ENCODE peak calls at places on chromosomes 16 and 17, in five cellular contexts. O is BJ, V is AG10803, S is colonic mucosa, I is fibroblast of lung. F is an unnamed sample.

GRCh38 chr16:46922239-46922638 is 38.1 kb downstream of the GPT2 start:
- DNase-seq in O (no peak), V (no peak), S (peak; percentile 34), I (no peak), F (no peak)

GRCh38 chr17:56834380-56835258 is 668 bp downstream of the DGKE start:
- DNase-seq in O (no peak), V (peak; percentile 5), S (peak; percentile 72), I (peak; percentile 6), F (no peak)

GRCh38 chr17:48113201-48113676 is 5.7 kb downstream of the SNX11 start:
- DNase-seq in O (no peak), V (no peak), S (no peak), I (no peak), F (no peak)

GRCh38 chr17:63826468-63827001 is 696 bp upstream of the PSMC5 start:
- DNase-seq in O (no peak), V (peak; percentile 11), S (no peak), I (no peak), F (no peak)

GRCh38 chr17:38434178-38434665 is 6.0 kb downstream of the ARHGAP23 start:
- DNase-seq in O (no peak), V (no peak), S (no peak), I (no peak), F (no peak)

GRCh38 chr17:67055811-67056745 is 11.7 kb downstream of the CACNG1 start:
- DNase-seq in O (no peak), V (no peak), S (peak; percentile 74), I (no peak), F (no peak)

GRCh38 chr16:69799601-69800000 is 37.5 kb downstream of the WWP2 start:
- DNase-seq in O (no peak), V (no peak), S (no peak), I (peak; percentile 69), F (peak; percentile 25)

GRCh38 chr17:6914711-6915110 is 81.1 kb upstream of the ALOX12 start:
- DNase-seq in O (no peak), V (no peak), S (no peak), I (peak; percentile 28), F (peak; percentile 1)

GRCh38 chr17:7579001-7579838 is at the start of gene CD68:
- DNase-seq in O (peak; percentile 76), V (peak; percentile 90), S (peak; percentile 80), I (peak; percentile 92), F (peak; percentile 72)

GRCh38 chr16:1258906-1259759 is 3.3 kb downstream of the TPSD1 start:
- DNase-seq in O (no peak), V (no peak), S (no peak), I (no peak), F (no peak)

GRCh38 chr16:69858196-69859104 is 92.7 kb upstream of the CLEC18A start:
- DNase-seq in O (no peak), V (no peak), S (peak; percentile 40), I (no peak), F (no peak)

GRCh38 chr17:62727916-62728672 is 80.0 kb downstream of the MARCHF10 start:
- DNase-seq in O (no peak), V (no peak), S (no peak), I (no peak), F (no peak)

GRCh38 chr16:17408296-17408695 is 62.5 kb downstream of the XYLT1 start:
- DNase-seq in O (no peak), V (peak; percentile 77), S (no peak), I (no peak), F (no peak)

DNA sequence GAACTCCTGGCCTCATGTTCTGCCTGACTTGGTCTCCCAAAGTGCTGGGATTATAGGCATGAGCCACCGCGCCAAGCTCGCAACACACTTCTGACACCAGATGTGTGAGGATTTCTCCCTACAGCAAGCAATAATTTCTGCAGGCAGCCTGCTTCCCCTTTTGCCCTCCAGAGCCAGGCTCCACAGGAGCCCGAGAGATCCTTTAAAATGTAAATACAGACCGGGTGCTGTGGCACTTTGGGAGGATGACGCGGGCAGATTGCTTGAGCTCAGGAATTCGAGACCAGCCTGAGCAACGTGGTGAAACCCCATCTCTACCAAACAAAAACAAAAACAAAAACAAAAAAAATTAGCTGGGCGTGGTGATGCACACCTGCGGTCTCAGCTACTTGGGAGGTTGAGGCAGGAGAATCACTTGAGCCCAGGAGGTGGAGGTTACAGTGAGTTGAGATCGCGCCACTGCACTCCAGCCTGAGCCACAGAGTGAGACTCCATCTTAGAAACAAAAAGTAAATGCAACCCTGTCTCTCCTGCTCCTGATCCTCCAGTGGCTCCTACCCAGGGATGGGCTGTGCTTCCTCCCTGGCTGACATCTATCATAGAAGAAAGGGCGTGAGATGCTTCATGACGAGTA is 14.7 kb downstream of the C16orf96 start:
- DNase-seq in O (no peak), V (no peak), S (no peak), I (no peak), F (no peak)
- H3K4me3 ChIP-seq in O (no peak overlapping the region), V (no peak overlapping the region), S (no peak overlapping the region), I (no peak overlapping the region), F (no peak overlapping the region)

DNA sequence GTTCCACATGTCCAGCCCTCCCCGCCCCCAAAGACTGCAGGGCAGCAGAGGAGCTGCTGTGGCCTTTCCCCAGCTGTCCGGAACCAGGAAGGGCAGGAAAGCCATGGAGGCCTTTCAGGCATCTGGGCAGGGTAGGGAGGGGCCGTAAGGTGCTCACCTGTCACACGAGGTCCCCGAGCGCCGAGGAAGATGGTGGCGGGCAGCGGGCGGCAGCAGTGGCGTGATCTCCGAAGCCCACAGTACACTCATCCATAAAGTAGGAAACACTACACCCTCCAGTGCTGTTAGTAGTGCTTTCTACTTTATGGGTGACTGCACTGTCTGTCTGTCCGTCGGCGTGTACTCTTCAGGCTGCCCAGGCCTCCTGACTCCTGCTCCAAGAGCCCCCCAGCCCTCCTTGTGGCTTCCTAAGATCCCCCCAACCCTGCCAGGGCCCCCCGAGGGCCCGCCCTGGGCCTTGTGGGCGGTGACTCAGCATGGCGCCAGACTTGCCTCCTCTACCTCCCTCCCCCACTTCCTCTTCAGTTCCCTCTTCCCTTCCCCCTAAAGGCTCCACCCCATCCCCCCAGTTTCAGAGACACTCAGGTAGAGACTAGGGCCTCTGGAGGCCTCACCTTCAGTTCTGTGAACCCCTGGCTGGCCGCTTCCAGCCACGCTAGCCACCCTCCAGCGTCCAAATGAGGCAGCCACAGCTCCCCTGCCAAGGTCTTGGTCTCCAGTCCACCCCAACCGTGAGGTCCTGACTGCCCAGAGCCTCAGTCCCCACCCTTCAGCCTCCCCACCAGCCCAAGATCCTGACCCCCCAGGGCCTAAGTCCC is 2.6 kb upstream of the TSPOAP1 start:
- DNase-seq in O (no peak), V (no peak), S (peak; percentile 57), I (no peak), F (no peak)
- H3K4me3 ChIP-seq in O (no peak overlapping the region), V (no peak overlapping the region), S (peak overlapping the region; percentile 48), I (no peak overlapping the region), F (no peak overlapping the region)

DNA sequence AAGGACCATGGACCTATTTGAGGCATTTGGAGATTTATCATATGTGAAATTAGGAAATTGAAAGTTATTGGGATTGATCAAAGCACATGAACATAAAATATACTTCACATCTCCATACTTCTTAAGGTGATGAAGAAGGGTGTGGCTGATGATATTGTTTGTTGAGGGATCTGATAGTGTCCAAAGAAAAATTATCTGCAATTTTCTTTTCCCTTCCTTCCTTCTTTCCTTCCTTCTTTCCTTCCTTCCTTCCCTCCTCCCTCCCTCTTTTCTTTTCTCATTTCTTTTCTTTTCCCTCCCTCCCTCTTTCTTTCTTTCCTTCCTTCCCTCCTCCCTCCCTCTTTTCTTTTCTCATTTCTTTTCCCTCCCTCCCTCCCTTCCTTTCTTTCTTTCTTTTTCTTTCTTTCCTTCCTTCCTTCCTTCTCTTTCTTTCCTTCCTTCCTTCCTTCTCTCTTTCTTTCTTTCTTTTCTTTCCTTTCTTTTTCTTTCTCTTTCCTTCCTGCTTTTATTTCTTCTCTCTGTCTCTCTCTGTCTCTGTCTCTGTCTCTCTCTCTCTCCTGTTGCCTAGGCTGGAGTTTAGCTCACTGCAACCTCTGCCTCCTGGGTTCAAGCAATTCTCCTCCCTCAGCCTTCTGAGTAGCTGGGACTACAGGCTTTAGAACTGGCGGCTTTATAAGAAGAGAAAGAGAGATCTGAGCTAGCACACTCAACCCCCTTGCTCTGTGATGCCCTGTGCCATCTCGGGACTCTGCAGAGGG is 20.9 kb upstream of the ITPRIPL2 start:
- DNase-seq in O (no peak), V (no peak), S (no peak), I (no peak), F (no peak)
- H3K4me3 ChIP-seq in O (no peak overlapping the region), V (no peak overlapping the region), S (no peak overlapping the region), I (no peak overlapping the region), F (no peak overlapping the region)

GRCh38 chr17:82915697-82916027 is 75.8 kb upstream of the ZNF750 start:
- DNase-seq in O (no peak), V (no peak), S (no peak), I (no peak), F (no peak)
- H3K4me3 ChIP-seq in O (no peak overlapping the region), V (no peak overlapping the region), S (no peak overlapping the region), I (no peak overlapping the region), F (no peak overlapping the region)

F was measured in skeletal muscle cell.